ENCODE peak calls at places on chromosomes 6 and 20, in four cellular contexts. L, M, F and I are unnamed samples.
A peak's percentile ranks its signal among the peaks of the same experiment; 100 is the strongest.

GRCh38 chr20:15550116-15550870 is 1023.0 kb downstream of the KIF16B start:
- DNase-seq in L (no peak), M (no peak), F (no peak), I (no peak)

GRCh38 chr6:1286972-1287600 is 24.8 kb upstream of the FOXQ1 start:
- DNase-seq in L (no peak), M (no peak), F (no peak), I (no peak)

GRCh38 chr6:110618591-110619267 is 142.3 kb upstream of the SLC22A16 start:
- DNase-seq in L (no peak), M (no peak), F (peak; percentile 11), I (peak; percentile 63)

GRCh38 chr6:85163553-85163952 is 286.3 kb upstream of the NT5E start:
- DNase-seq in L (no peak), M (no peak), F (no peak), I (no peak)

GRCh38 chr6:88982720-88983119 is 19.3 kb upstream of the RNGTT start:
- DNase-seq in L (no peak), M (no peak), F (peak; percentile 72), I (peak; percentile 78)

GRCh38 chr6:133837801-133838349 is 51.0 kb upstream of the TCF21 start:
- DNase-seq in L (no peak), M (no peak), F (peak; percentile 21), I (peak; percentile 62)

GRCh38 chr6:36832313-36832712 is 6.9 kb downstream of the CPNE5 start:
- DNase-seq in L (no peak), M (no peak), F (no peak), I (no peak)

GRCh38 chr6:98146656-98147055 is 687.7 kb upstream of the POU3F2 start:
- DNase-seq in L (no peak), M (no peak), F (no peak), I (no peak)

GRCh38 chr20:44720994-44721784 is 6.0 kb downstream of the CCN5 start:
- DNase-seq in L (no peak), M (no peak), F (no peak), I (peak; percentile 41)

GRCh38 chr20:16560216-16560615 is 13.0 kb downstream of the KIF16B start:
- DNase-seq in L (no peak), M (no peak), F (no peak), I (no peak)

GRCh38 chr20:25856256-25856884 is 159.7 kb upstream of the ZNF337 start:
- DNase-seq in L (no peak), M (no peak), F (no peak), I (no peak)

GRCh38 chr6:149431905-149432775 is 32.1 kb downstream of the SUMO4 start:
- DNase-seq in L (peak; percentile 87), M (peak; percentile 29), F (peak; percentile 88), I (peak; percentile 91)

GRCh38 chr6:137805622-137806021 is 61.4 kb upstream of the TNFAIP3 start:
- DNase-seq in L (no peak), M (no peak), F (no peak), I (peak; percentile 71)

GRCh38 chr20:25006431-25007167 is 14.0 kb upstream of the APMAP start:
- DNase-seq in L (no peak), M (no peak), F (no peak), I (no peak)

GRCh38 chr6:144897441-144897921 is 612.3 kb downstream of the UTRN start:
- DNase-seq in L (no peak), M (no peak), F (no peak), I (peak; percentile 74)